ENCODE peak calls at places on chromosome 22, in five cellular contexts. One of them, this sample, is unnamed.
A peak's percentile ranks its signal among the peaks of the same experiment; 100 is the strongest.

GRCh38 chr22:17814084-17814483 is 39.8 kb upstream of the BID start:
- DNase-seq in SW480: no peak
- DNase-seq in GM12865: no peak
- DNase-seq in tibial artery: no peak
- DNase-seq in activated T-cell treated with anti-CD3 and anti-CD28 coated beads for 48 hours: no peak
- DNase-seq in this sample: no peak

GRCh38 chr22:22786301-22787115 is 101.1 kb upstream of the IGLL5 start:
- DNase-seq in SW480: no peak
- DNase-seq in GM12865: no peak
- DNase-seq in tibial artery: no peak
- DNase-seq in activated T-cell treated with anti-CD3 and anti-CD28 coated beads for 48 hours: no peak
- DNase-seq in this sample: no peak

GRCh38 chr22:50475652-50476002 is 792 bp upstream of the SBF1 start:
- DNase-seq in SW480: no peak
- DNase-seq in GM12865: no peak
- DNase-seq in tibial artery: no peak
- DNase-seq in activated T-cell treated with anti-CD3 and anti-CD28 coated beads for 48 hours: no peak
- DNase-seq in this sample: no peak

GRCh38 chr22:48748113-48748859 is 1079.4 kb downstream of the BRD1 start:
- DNase-seq in SW480: no peak
- DNase-seq in GM12865: no peak
- DNase-seq in tibial artery: peak; percentile 13
- DNase-seq in activated T-cell treated with anti-CD3 and anti-CD28 coated beads for 48 hours: no peak
- DNase-seq in this sample: no peak

GRCh38 chr22:20154602-20155183 is 3.8 kb upstream of the CCDC188 start:
- DNase-seq in SW480: peak; percentile 26
- DNase-seq in GM12865: no peak
- DNase-seq in tibial artery: no peak
- DNase-seq in activated T-cell treated with anti-CD3 and anti-CD28 coated beads for 48 hours: no peak
- DNase-seq in this sample: no peak

GRCh38 chr22:22026157-22026831 is 43.7 kb upstream of the TOP3B start:
- DNase-seq in SW480: no peak
- DNase-seq in GM12865: peak; percentile 79
- DNase-seq in tibial artery: no peak
- DNase-seq in activated T-cell treated with anti-CD3 and anti-CD28 coated beads for 48 hours: no peak
- DNase-seq in this sample: no peak

GRCh38 chr22:33823552-33823951 is 96.7 kb downstream of the LARGE1 start:
- DNase-seq in SW480: no peak
- DNase-seq in GM12865: no peak
- DNase-seq in tibial artery: no peak
- DNase-seq in activated T-cell treated with anti-CD3 and anti-CD28 coated beads for 48 hours: no peak
- DNase-seq in this sample: no peak

GRCh38 chr22:46934746-46935491 is 172.5 kb downstream of the TBC1D22A start:
- DNase-seq in SW480: peak; percentile 88
- DNase-seq in GM12865: peak; percentile 86
- DNase-seq in tibial artery: no peak
- DNase-seq in activated T-cell treated with anti-CD3 and anti-CD28 coated beads for 48 hours: peak; percentile 18
- DNase-seq in this sample: no peak

GRCh38 chr22:43200555-43200954 is 13.6 kb upstream of the TTLL12 start:
- DNase-seq in SW480: no peak
- DNase-seq in GM12865: no peak
- DNase-seq in tibial artery: no peak
- DNase-seq in activated T-cell treated with anti-CD3 and anti-CD28 coated beads for 48 hours: no peak
- DNase-seq in this sample: no peak

GRCh38 chr22:38698407-38699094 is 2.2 kb downstream of the JOSD1 start:
- DNase-seq in SW480: no peak
- DNase-seq in GM12865: no peak
- DNase-seq in tibial artery: no peak
- DNase-seq in activated T-cell treated with anti-CD3 and anti-CD28 coated beads for 48 hours: no peak
- DNase-seq in this sample: no peak

GRCh38 chr22:22421392-22421791 is 87.2 kb downstream of the ZNF280B start:
- DNase-seq in SW480: no peak
- DNase-seq in GM12865: no peak
- DNase-seq in tibial artery: no peak
- DNase-seq in activated T-cell treated with anti-CD3 and anti-CD28 coated beads for 48 hours: no peak
- DNase-seq in this sample: no peak

GRCh38 chr22:29621761-29622526 is 18.5 kb downstream of the NF2 start:
- DNase-seq in SW480: peak; percentile 73
- DNase-seq in GM12865: no peak
- DNase-seq in tibial artery: no peak
- DNase-seq in activated T-cell treated with anti-CD3 and anti-CD28 coated beads for 48 hours: no peak
- DNase-seq in this sample: no peak

GRCh38 chr22:41762980-41763779 is 37.3 kb upstream of the CCDC134 start:
- DNase-seq in SW480: no peak
- DNase-seq in GM12865: peak; percentile 84
- DNase-seq in tibial artery: no peak
- DNase-seq in activated T-cell treated with anti-CD3 and anti-CD28 coated beads for 48 hours: no peak
- DNase-seq in this sample: no peak

GRCh38 chr22:39664485-39665200 is 94.1 kb downstream of the CACNA1I start:
- DNase-seq in SW480: no peak
- DNase-seq in GM12865: no peak
- DNase-seq in tibial artery: no peak
- DNase-seq in activated T-cell treated with anti-CD3 and anti-CD28 coated beads for 48 hours: peak; percentile 20
- DNase-seq in this sample: no peak

GRCh38 chr22:24153353-24153752 is 27.9 kb upstream of the SUSD2 start:
- DNase-seq in SW480: no peak
- DNase-seq in GM12865: peak; percentile 24
- DNase-seq in tibial artery: no peak
- DNase-seq in activated T-cell treated with anti-CD3 and anti-CD28 coated beads for 48 hours: no peak
- DNase-seq in this sample: no peak

GRCh38 chr22:30668306-30668655 is 606 bp upstream of the DUSP18 start:
- DNase-seq in SW480: no peak
- DNase-seq in GM12865: no peak
- DNase-seq in tibial artery: no peak
- DNase-seq in activated T-cell treated with anti-CD3 and anti-CD28 coated beads for 48 hours: no peak
- DNase-seq in this sample: no peak

GRCh38 chr22:17912942-17913704 is 111.2 kb downstream of the MICAL3 start:
- DNase-seq in SW480: no peak
- DNase-seq in GM12865: no peak
- DNase-seq in tibial artery: no peak
- DNase-seq in activated T-cell treated with anti-CD3 and anti-CD28 coated beads for 48 hours: no peak
- DNase-seq in this sample: peak; percentile 49

GRCh38 chr22:48488149-48488551 is 1339.5 kb downstream of the BRD1 start:
- DNase-seq in SW480: no peak
- DNase-seq in GM12865: no peak
- DNase-seq in tibial artery: no peak
- DNase-seq in activated T-cell treated with anti-CD3 and anti-CD28 coated beads for 48 hours: no peak
- DNase-seq in this sample: no peak

GRCh38 chr22:38017939-38018885 is 33.9 kb upstream of the SOX10 start:
- DNase-seq in SW480: no peak
- DNase-seq in GM12865: no peak
- DNase-seq in tibial artery: no peak
- DNase-seq in activated T-cell treated with anti-CD3 and anti-CD28 coated beads for 48 hours: no peak
- DNase-seq in this sample: no peak

GRCh38 chr22:26553056-26553752 is 36.7 kb downstream of the TPST2 start:
- DNase-seq in SW480: no peak
- DNase-seq in GM12865: no peak
- DNase-seq in tibial artery: no peak
- DNase-seq in activated T-cell treated with anti-CD3 and anti-CD28 coated beads for 48 hours: no peak
- DNase-seq in this sample: no peak

GRCh38 chr22:26892401-26893033 is 235.1 kb downstream of the MIAT start:
- DNase-seq in SW480: no peak
- DNase-seq in GM12865: no peak
- DNase-seq in tibial artery: no peak
- DNase-seq in activated T-cell treated with anti-CD3 and anti-CD28 coated beads for 48 hours: no peak
- DNase-seq in this sample: no peak